ENCODE peak calls at places on chromosomes 3 and 15, in six cellular contexts. U is neuronal stem cell, W is H9, C is IMR-90, V is mesenchymal stem cell, J is H1. N is an unnamed sample. For H3K4me1, the result is how much of the 10 kb centered on the place peaks cover.

GRCh38 chr15:88752956-88753355 is 50.3 kb upstream of the ACAN start:
- DNase-seq in U (no peak), J (no peak), V (no peak), C (no peak), W (no peak), N (no peak)

GRCh38 chr3:194296448-194296831 is 54.7 kb downstream of the CPN2 start:
- DNase-seq in C (peak), W (peak), U (peak), J (no peak), V (peak), N (peak)

GRCh38 chr15:79370716-79371115 is 59.8 kb downstream of the TMED3 start:
- DNase-seq in W (no peak), U (no peak), V (peak), C (peak), J (no peak), N (no peak)

GRCh38 chr3:62677926-62678325 is 197.3 kb downstream of the CADPS start:
- DNase-seq in U (no peak), C (no peak), J (no peak), W (no peak), V (no peak), N (no peak)

GRCh38 chr15:29612096-29612495 is 210.2 kb downstream of the TJP1 start:
- DNase-seq in C (peak), V (peak), W (peak), J (no peak), U (no peak), N (peak)

GRCh38 chr3:175149675-175150074 is 290.5 kb downstream of the NAALADL2 start:
- DNase-seq in J (no peak), U (no peak), V (no peak), W (no peak), C (peak), N (peak)

GRCh38 chr3:63914312-63914711 is 2.1 kb upstream of the SCAANT1 start:
- DNase-seq in W (no peak), J (no peak), U (no peak), C (peak), V (peak), N (no peak)

GRCh38 chr15:49343546-49343945 is 79.5 kb upstream of the FGF7 start:
- DNase-seq in V (no peak), J (no peak), W (no peak), C (no peak), U (no peak), N (no peak)

GRCh38 chr3:51969841-51970240 is 2.6 kb upstream of the PCBP4 start:
- DNase-seq in U (no peak), W (no peak), V (no peak), C (no peak), J (no peak), N (no peak)

GRCh38 chr3:18402140-18402834 is 22.9 kb downstream of the SATB1 start:
- DNase-seq in U (no peak), W (no peak), J (no peak), C (no peak), V (no peak), N (no peak)

GRCh38 chr3:27976933-27977332 is 254.8 kb upstream of the EOMES start:
- DNase-seq in W (no peak), C (peak), J (no peak), U (no peak), V (no peak), N (peak)

GRCh38 chr3:120203016-120203415 is 82.0 kb downstream of the GPR156 start:
- DNase-seq in W (no peak), C (peak), V (peak), U (no peak), J (no peak), N (peak)

GRCh38 chr3:134677196-134677986 is 26.6 kb upstream of the KY start:
- DNase-seq in C (no peak), U (peak), W (peak), J (peak), V (no peak), N (no peak)

GRCh38 chr3:146772211-146772743 is 167.1 kb upstream of the PLSCR5 start:
- DNase-seq in J (no peak), U (no peak), C (no peak), V (no peak), W (no peak), N (no peak)

GRCh38 chr15:78925076-78925624 is 19.7 kb downstream of the CTSH start:
- DNase-seq in W (no peak), J (no peak), U (no peak), C (no peak), V (no peak), N (no peak)

GRCh38 chr3:49994476-49994875 is 54.5 kb downstream of the RBM6 start:
- DNase-seq in V (no peak), U (no peak), C (no peak), J (no peak), W (no peak), N (no peak)

GRCh38 chr3:173410836-173411235 is 13.3 kb downstream of the NLGN1 start:
- DNase-seq in W (no peak), V (no peak), C (no peak), U (no peak), J (no peak), N (no peak)

GRCh38 chr15:99605990-99606389 is 40.2 kb downstream of the MEF2A start:
- DNase-seq in U (no peak), C (no peak), W (no peak), V (no peak), J (no peak), N (no peak)

GRCh38 chr15:32957219-32957618 is 237.3 kb downstream of the FMN1 start:
- DNase-seq in V (no peak), J (no peak), C (no peak), W (no peak), U (no peak), N (no peak)

GRCh38 chr15:85118581-85118980 is 136.9 kb downstream of the PDE8A start:
- DNase-seq in C (no peak), V (no peak), W (no peak), J (peak), U (no peak), N (no peak)

GRCh38 chr3:186093271-186093900 is 15.5 kb downstream of the ETV5 start:
- DNase-seq in C (no peak), V (no peak), W (no peak), J (no peak), U (no peak), N (no peak)

GRCh38 chr3:157166559-157166958 is 6.6 kb upstream of the CCNL1 start:
- DNase-seq in U (no peak), V (no peak), W (no peak), J (no peak), C (no peak), N (no peak)

GRCh38 chr15:65824941-65825544 is 33.0 kb upstream of the DENND4A start:
- DNase-seq in V (peak), W (no peak), U (no peak), J (no peak), C (peak), N (peak)

GRCh38 chr3:46853441-46854410 is 9.5 kb downstream of the MYL3 start:
- DNase-seq in W (no peak), V (no peak), C (no peak), J (no peak), U (no peak), N (no peak)

GRCh38 chr15:50219820-50220219 is 37.8 kb downstream of the SLC27A2 start:
- DNase-seq in W (no peak), J (no peak), V (peak), U (no peak), C (peak), N (no peak)

GRCh38 chr15:49855917-49856637 is 235.2 kb downstream of the DTWD1 start:
- DNase-seq in W (no peak), J (no peak), V (peak), C (peak), U (no peak), N (peak)

GRCh38 chr15:42375941-42376340 is 16.6 kb downstream of the CAPN3 start:
- DNase-seq in J (no peak), C (no peak), U (no peak), W (no peak), V (no peak), N (no peak)

DNA sequence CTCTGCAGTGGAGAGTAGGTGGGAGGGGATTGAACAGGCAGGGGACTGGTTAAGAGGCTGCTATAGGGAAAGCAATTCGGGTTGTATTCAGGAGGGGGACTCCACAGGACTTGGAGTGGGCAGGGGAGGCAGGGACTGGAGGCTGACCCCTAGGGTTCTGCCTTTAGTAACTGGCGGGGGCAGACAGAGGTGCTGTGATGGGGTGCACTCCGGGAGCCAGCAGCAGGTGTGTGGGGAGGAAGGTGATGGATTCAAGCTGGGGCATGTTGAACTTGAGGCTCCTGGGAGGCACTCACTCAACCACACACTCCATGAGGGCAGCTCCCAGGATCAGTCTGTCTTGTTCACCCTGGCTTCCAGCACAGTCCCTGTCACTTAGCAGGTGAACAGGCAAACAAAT is 12.5 kb downstream of the CAND2 start:
- DNase-seq in J (no peak), W (no peak), U (no peak), C (no peak), V (no peak), N (no peak)
- H4K91ac ChIP-seq in J (no peak), W (no peak), U (no peak), C (no peak), V (no peak), N (no peak)

DNA sequence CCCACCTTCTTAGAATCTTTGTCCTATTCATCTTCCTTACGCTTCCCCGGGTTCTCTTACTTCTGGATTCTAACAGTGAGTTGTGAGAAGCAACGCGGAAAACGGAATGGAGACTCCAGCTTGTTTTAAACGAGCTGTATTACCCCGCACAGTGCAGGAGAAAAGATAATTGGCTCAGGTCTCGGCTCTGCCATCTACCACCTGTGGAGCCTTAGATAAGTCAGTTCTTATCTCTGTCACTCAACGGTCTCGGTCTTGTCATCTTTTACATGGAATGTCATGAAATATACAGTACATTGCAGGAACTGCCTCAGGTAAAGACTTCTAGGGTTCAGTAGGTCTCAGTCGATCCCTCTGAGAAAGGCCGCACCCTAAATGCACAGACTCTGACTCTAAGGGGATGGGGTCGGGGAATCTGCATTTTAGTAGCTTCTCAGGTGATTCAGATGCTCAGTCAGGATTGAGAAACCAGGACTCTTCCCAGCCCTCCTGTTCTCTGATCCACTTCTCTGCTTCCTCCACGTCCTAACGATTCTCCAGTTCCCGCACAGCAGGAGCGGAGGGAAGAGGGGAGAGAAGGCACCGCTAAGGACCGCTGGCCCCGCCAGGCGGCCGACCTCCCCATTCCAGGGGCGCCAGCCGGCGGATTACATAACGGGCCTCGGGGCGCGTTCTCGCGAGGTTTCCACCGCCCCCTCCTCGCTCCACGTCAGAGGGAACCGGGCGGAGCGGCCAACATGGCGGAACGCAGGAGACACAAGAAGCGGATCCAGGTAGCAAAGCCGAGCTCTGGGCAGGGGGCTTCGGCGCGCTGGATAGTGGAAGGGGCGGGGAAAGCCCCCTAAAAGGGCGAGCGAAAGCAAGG is at the start of gene SEC62:
- DNase-seq in U (peak), C (peak), W (peak), J (peak), V (peak), N (peak)
- H3K4me1 ChIP-seq in U (under half), C (under half), W (under half), J (under half), V (under half), N (under half)

GRCh38 chr15:28096720-28097431 is 2.2 kb downstream of the OCA2 start:
- DNase-seq in C (no peak), J (peak), V (no peak), U (no peak), W (peak), N (no peak)
- H4K91ac ChIP-seq in C (no peak), J (no peak), V (peak), U (no peak), W (no peak), N (no peak)

GRCh38 chr15:90004671-90005070 is 3.5 kb downstream of the ZNF710 start:
- DNase-seq in C (peak), J (no peak), U (no peak), V (peak), W (no peak), N (peak)
- H3K4me1 ChIP-seq in C (under half), J (under half), U (under half), V (under half), W (under half), N (under half)

DNA sequence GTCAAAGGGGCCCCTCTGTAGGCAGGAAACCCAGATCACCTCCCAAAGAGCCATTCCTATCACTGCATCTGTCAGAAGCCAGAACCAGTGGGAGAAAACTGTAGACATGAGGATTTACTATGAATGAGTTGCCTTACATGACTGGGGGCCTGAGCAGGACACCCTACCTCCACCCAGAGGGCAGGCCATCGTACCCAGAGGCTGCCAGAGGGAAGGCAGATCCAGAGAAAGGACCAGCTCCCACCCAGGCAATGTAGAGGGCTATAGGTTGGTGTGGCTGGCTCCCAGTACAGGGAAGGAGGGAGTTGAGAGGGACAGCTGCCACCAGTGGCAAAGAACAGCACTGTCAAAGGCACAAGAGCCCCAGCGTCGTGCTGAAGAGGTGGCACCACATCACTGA is 233.2 kb downstream of the OCA2 start:
- DNase-seq in J (peak), C (no peak), W (no peak), V (no peak), U (no peak), N (no peak)
- H4K91ac ChIP-seq in J (no peak), C (no peak), W (no peak), V (no peak), U (no peak), N (no peak)

DNA sequence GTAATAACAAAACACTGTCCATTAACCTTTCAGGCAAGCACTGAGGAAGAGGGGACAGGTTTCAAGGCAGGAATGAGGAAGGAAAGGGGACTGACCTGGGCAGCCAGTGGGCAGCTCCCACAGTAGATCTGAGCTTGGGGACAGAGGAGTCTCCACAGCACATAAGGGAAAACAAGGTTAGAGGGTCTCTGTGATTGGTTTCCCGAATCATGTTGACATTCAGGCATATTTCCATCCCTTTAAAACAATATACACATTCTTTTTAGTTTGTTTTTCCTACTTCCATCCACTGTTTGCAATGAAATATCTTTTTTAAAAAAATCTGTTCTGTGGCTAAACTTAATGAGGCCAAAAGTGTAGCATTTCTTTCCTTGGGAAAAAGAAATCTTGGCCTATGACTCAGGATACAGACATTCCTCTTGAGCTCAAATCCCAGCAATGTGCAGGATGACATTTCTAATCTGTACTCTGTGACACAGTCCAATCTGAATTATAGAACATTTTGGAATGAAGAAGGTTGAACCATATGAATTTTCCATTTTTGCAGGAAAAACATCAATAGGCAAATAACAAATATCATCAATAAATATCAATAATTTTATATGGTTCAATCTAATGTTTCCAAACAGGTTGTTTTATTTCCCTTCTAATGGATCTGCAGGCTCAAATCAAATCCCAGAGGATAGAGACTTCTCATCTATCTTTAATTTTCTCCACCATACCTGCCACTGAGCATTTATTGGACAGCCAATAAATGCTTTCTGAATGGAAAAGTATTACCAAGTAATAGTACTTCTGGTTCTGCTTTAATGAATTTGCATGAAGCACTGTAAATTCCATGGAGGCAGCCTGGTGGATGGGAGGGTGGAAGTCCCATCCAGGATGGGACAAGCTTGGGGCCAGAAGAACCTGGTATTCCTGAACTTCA is 54.1 kb downstream of the ITGB5 start:
- DNase-seq in C (peak), W (no peak), J (no peak), U (no peak), V (peak), N (no peak)
- H3K4me1 ChIP-seq in C (under half), W (under half), J (under half), U (under half), V (under half), N (under half)

GRCh38 chr3:178982138-178982537 is 89.5 kb downstream of the ZMAT3 start:
- DNase-seq in U (no peak), C (peak), W (no peak), J (no peak), V (no peak), N (no peak)

GRCh38 chr3:178989821-178990220 is 81.8 kb downstream of the ZMAT3 start:
- DNase-seq in C (no peak), U (no peak), J (no peak), V (no peak), W (no peak), N (no peak)

GRCh38 chr3:178990293-178990692 is 81.3 kb downstream of the ZMAT3 start:
- DNase-seq in J (no peak), V (no peak), U (no peak), C (no peak), W (no peak), N (no peak)

GRCh38 chr3:178986456-178986855 is 85.2 kb downstream of the ZMAT3 start:
- DNase-seq in U (no peak), V (no peak), W (no peak), J (no peak), C (no peak), N (no peak)

DNA sequence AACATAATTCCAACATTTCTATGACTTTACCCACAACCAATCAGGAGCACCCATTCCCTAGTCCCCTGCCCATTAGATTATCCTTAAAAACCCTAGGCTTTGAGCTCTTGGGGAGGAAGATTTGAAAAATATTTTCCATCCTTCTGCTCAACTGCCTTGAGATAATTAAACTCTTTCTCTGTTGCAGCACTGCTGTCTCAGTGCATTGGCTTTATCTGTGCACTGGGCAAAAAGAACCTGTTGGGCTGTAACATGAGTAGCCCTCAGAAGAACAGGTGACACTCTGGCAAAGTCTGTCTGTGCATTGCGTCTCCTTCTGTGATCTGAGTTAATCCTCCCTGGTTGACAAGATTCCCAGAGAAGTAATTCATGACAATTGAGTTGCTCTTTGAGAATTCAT is 83.9 kb downstream of the ZMAT3 start:
- DNase-seq in W (no peak), J (no peak), V (no peak), U (no peak), C (no peak), N (no peak)
- H4K91ac ChIP-seq in W (no peak), J (no peak), V (no peak), U (no peak), C (no peak), N (no peak)

GRCh38 chr15:63052128-63052826 is 9.7 kb downstream of the TPM1 start:
- DNase-seq in U (no peak), C (no peak), W (no peak), V (peak), J (no peak), N (no peak)
- H3K4me1 ChIP-seq in U (under half), C (under half), W (under half), V (under half), J (under half), N (under half)

GRCh38 chr3:196180346-196180745 is 30.9 kb downstream of the ZDHHC19 start:
- DNase-seq in J (no peak), C (no peak), U (no peak), W (no peak), V (no peak), N (no peak)

GRCh38 chr3:196178993-196179379 is 32.2 kb downstream of the ZDHHC19 start:
- DNase-seq in C (no peak), U (no peak), V (no peak), W (no peak), J (no peak), N (no peak)

GRCh38 chr3:196177967-196178366 is 33.2 kb downstream of the ZDHHC19 start:
- DNase-seq in C (no peak), J (no peak), W (no peak), V (no peak), U (no peak), N (no peak)

GRCh38 chr3:196179380-196180308 is 31.6 kb downstream of the ZDHHC19 start:
- DNase-seq in W (peak), U (no peak), J (no peak), C (peak), V (no peak), N (peak)

GRCh38 chr3:196181127-196181546 is 30.1 kb downstream of the ZDHHC19 start:
- DNase-seq in J (no peak), V (no peak), C (no peak), U (no peak), W (no peak), N (no peak)
- H4K91ac ChIP-seq in J (no peak), V (no peak), C (no peak), U (no peak), W (no peak), N (no peak)